ENCODE peak calls at places on chromosomes 5 and 9, in six cellular contexts. X, H, U, Y, J and G are unnamed samples.

GRCh38 chr9:134371731-134372130 is 45.5 kb downstream of the RXRA start:
- DNase-seq in X (peak; percentile 46), H (no peak), U (peak; percentile 99), Y (no peak), J (no peak), G (peak; percentile 82)

GRCh38 chr9:7974335-7975005 is 174.9 kb upstream of the DMAC1 start:
- DNase-seq in X (no peak), H (no peak), U (peak; percentile 86), Y (no peak), J (peak; percentile 34), G (no peak)

GRCh38 chr9:94631599-94631998 is 7.7 kb downstream of the FBP1 start:
- DNase-seq in X (no peak), H (no peak), U (no peak), Y (no peak), J (no peak), G (no peak)

GRCh38 chr5:121572061-121572460 is 279.6 kb upstream of the FTMT start:
- DNase-seq in X (no peak), H (no peak), U (no peak), Y (no peak), J (no peak), G (no peak)

GRCh38 chr5:139747583-139748504 is 47.8 kb upstream of the PSD2 start:
- DNase-seq in X (peak; percentile 49), H (no peak), U (no peak), Y (peak; percentile 48), J (peak; percentile 18), G (no peak)

GRCh38 chr5:149586708-149587318 is 5.5 kb downstream of the ARHGEF37 start:
- DNase-seq in X (no peak), H (no peak), U (no peak), Y (no peak), J (no peak), G (no peak)

GRCh38 chr5:62931081-62931480 is 352.5 kb downstream of the LRRC70 start:
- DNase-seq in X (no peak), H (no peak), U (no peak), Y (no peak), J (no peak), G (no peak)

GRCh38 chr9:69371001-69371400 is 46.0 kb downstream of the ENTREP1 start:
- DNase-seq in X (no peak), H (no peak), U (no peak), Y (no peak), J (no peak), G (no peak)

GRCh38 chr9:90966475-90967150 is 165.0 kb downstream of the SYK start:
- DNase-seq in X (no peak), H (no peak), U (no peak), Y (peak; percentile 44), J (no peak), G (no peak)

GRCh38 chr5:161023591-161023990 is 171.6 kb upstream of the ATP10B start:
- DNase-seq in X (no peak), H (no peak), U (no peak), Y (no peak), J (no peak), G (no peak)

DNA sequence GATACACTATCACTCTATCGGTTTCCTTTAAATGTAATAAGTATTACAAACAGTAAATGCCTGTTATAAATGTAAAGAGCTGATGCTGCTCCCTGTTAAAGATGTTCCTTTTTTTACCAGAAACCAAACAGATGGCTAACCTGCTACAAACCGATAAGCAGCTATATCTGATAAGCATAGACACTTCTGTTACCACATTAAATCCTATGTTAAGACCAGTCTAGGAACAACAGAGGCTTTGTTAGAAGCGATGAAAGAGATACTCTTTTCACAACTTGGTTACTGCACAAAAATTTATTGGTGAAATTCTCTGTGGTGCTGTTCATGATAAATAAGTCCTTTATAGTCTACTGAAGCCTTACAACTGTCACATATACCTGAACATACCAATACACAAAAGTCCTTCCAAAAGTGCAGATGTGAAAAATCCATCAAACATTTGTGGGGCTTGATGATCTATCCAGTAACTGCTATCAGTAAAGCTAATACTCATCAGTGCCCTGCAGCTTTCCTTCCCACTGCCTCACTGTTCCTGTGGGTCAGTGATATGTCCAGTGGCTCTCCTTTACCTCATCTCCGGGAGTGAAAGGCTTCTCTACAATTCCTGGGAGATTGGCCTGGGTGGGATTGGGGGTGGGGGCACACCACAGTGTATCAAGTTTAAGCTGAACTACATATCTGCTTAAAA is 25.8 kb upstream of the PRXL2C start:
- DNase-seq in X (no peak), H (no peak), U (no peak), Y (no peak), J (no peak), G (no peak)
- H3K4me3 ChIP-seq in X (no peak overlapping the region), H (no peak overlapping the region), U (no peak overlapping the region), Y (no peak overlapping the region), J (no peak overlapping the region), G (no peak overlapping the region)

DNA sequence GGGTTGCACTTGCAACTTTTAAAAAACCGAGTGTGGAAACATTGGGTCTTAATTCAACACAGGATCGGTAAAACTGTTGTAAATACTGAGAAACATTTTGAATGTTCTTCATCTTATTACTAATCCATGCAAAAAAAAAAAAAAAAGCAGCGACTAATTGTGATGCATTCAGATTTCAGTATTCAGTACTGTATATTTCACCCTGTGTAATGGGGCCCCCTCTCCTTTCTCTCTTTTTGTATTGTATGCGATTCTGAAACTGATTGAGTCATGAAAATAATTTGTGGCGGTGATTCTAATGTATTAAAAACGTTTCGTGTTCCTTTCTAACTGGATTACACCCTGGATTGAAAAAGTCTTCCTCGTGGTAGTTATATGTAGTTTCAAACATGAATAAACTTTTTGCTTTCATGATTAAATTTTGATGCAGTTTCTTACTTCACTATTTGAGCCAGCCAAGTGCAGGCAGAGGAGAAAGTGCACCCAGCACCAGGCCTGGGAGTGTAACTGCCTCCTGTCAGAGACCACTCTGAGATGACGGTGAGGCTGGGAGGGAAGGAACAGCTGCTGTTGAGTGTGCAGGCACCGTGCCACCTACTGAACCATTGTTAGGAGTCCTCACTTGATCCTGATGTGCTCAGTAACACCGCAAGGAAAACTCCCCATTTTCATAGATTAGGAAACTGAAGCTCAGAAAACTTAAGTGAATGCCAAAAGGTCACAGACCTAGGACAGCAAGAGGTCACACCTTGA is 220.0 kb downstream of the PBX3 start:
- DNase-seq in X (no peak), H (no peak), U (no peak), Y (peak; percentile 15), J (no peak), G (no peak)
- H3K4me3 ChIP-seq in X (no peak overlapping the region), H (no peak overlapping the region), U (no peak overlapping the region), Y (no peak overlapping the region), J (no peak overlapping the region), G (no peak overlapping the region)

DNA sequence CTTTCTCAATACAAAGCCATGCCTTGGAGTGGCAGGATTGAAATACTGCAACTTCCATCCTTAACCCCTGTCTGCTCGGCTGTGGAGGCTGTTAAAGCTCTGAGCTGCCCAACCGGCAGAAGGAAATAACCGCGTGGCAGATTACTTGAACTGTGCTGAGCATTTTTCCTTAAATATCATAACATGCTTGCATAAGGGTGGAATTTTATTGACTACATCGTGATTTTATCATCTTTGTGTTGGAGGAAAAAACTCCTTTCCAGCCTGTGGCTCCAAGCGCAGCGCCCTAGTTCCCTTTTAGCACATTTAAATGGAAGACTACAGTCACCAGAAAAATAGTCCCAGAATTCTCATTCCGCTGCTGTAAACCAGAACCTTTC is 1.6 kb downstream of the SHC3 start:
- DNase-seq in X (no peak), H (no peak), U (no peak), Y (peak; percentile 74), J (no peak), G (no peak)
- H3K4me3 ChIP-seq in X (peak overlapping the region; percentile 59), H (peak overlapping the region; percentile 49), U (no peak overlapping the region), Y (peak overlapping the region; percentile 71), J (no peak overlapping the region), G (peak overlapping the region; percentile 47)

DNA sequence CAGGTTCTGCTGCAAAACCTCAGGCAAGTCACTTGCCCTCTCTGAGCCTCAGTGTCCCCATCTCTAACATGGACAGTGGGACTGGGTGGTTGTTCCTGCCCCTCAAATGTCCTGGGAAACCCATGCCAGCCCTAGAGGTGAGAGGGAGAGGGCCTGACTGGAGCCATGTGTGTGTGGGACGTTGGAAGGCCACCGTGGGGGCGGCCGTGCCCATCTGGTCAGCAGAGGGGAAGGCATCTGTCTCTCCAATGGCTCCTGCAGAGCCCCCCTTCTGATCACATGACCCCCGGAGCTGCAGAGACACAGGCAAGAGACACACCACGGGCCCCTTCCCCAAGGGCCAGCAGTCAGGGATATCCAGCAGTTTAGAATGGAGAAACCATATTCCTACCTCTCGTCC is 1.7 kb downstream of the DNM1 start:
- DNase-seq in X (no peak), H (no peak), U (no peak), Y (no peak), J (no peak), G (no peak)
- H3K4me3 ChIP-seq in X (peak overlapping the region; percentile 71), H (peak overlapping the region; percentile 90), U (peak overlapping the region; percentile 80), Y (peak overlapping the region; percentile 73), J (no peak overlapping the region), G (no peak overlapping the region)

GRCh38 chr5:88405783-88406182 is 137.1 kb upstream of the TMEM161B start:
- DNase-seq in X (no peak), H (no peak), U (no peak), Y (no peak), J (no peak), G (no peak)
- H3K4me3 ChIP-seq in X (no peak overlapping the region), H (no peak overlapping the region), U (no peak overlapping the region), Y (no peak overlapping the region), J (no peak overlapping the region), G (no peak overlapping the region)

GRCh38 chr5:141095263-141095641 is 837 bp downstream of the PCDHB2 start:
- DNase-seq in X (no peak), H (no peak), U (no peak), Y (no peak), J (no peak), G (no peak)

GRCh38 chr5:141100243-141100805 is at the start of gene PCDHB3:
- DNase-seq in X (peak; percentile 40), H (peak; percentile 3), U (peak; percentile 21), Y (peak; percentile 26), J (no peak), G (no peak)

GRCh38 chr5:141094481-141095262 is at the start of gene PCDHB2:
- DNase-seq in X (peak; percentile 30), H (no peak), U (no peak), Y (peak; percentile 56), J (no peak), G (no peak)
- H3K4me3 ChIP-seq in X (peak within 1 kb of the TSS; percentile 45), H (no peak within 1 kb of the TSS), U (no peak within 1 kb of the TSS), Y (peak within 1 kb of the TSS; percentile 54), J (no peak within 1 kb of the TSS), G (no peak within 1 kb of the TSS)

GRCh38 chr9:126915846-126916543 is 1.4 kb downstream of the RALGPS1 start:
- DNase-seq in X (no peak), H (no peak), U (no peak), Y (no peak), J (no peak), G (no peak)

GRCh38 chr9:126915281-126915816 is 767 bp downstream of the RALGPS1 start:
- DNase-seq in X (no peak), H (no peak), U (no peak), Y (no peak), J (peak; percentile 28), G (no peak)

GRCh38 chr9:126919193-126919592 is 4.6 kb downstream of the RALGPS1 start:
- DNase-seq in X (no peak), H (no peak), U (no peak), Y (no peak), J (no peak), G (no peak)

GRCh38 chr9:126916909-126917308 is 2.3 kb downstream of the RALGPS1 start:
- DNase-seq in X (no peak), H (no peak), U (no peak), Y (no peak), J (no peak), G (no peak)

GRCh38 chr9:126914458-126915280 is at the start of gene RALGPS1:
- DNase-seq in X (peak; percentile 96), H (peak; percentile 63), U (peak; percentile 93), Y (peak; percentile 95), J (peak; percentile 86), G (peak; percentile 92)
- H3K4me3 ChIP-seq in X (peak within 1 kb of the TSS; percentile 57), H (peak within 1 kb of the TSS; percentile 21), U (peak within 1 kb of the TSS; percentile 35), Y (peak within 1 kb of the TSS; percentile 48), J (no peak within 1 kb of the TSS), G (peak within 1 kb of the TSS; percentile 42)

GRCh38 chr5:93603191-93603590 is 20.2 kb downstream of the NR2F1 start:
- DNase-seq in X (no peak), H (no peak), U (no peak), Y (no peak), J (no peak), G (no peak)
- H3K4me3 ChIP-seq in X (no peak overlapping the region), H (no peak overlapping the region), U (no peak overlapping the region), Y (peak overlapping the region; percentile 61), J (no peak overlapping the region), G (no peak overlapping the region)